ENCODE peak calls at places on chromosomes 7 and 10, in five cellular contexts. K is AG04449, G is AG10803, B is brain microvascular endothelial cell, D is choroid plexus epithelial cell. H is an unnamed sample.

GRCh38 chr10:31554556-31554955 is 235.5 kb downstream of the ZEB1 start:
- DNase-seq in G (peak; percentile 38), D (peak; percentile 94), K (peak; percentile 4), B (peak; percentile 74), H (peak; percentile 65)

GRCh38 chr7:40311307-40311706 is 176.5 kb downstream of the SUGCT start:
- DNase-seq in D (no peak), B (no peak), G (no peak), K (no peak), H (no peak)

GRCh38 chr7:98251251-98251843 is 685 bp downstream of the TECPR1 start:
- DNase-seq in D (peak; percentile 52), B (peak; percentile 31), K (no peak), G (no peak), H (peak; percentile 39)

GRCh38 chr7:117044664-117045063 is 91.4 kb downstream of the ST7 start:
- DNase-seq in K (no peak), G (no peak), D (no peak), B (no peak), H (no peak)

GRCh38 chr7:107994366-107994765 is 8.6 kb downstream of the LAMB1 start:
- DNase-seq in G (peak; percentile 65), K (no peak), B (no peak), D (no peak), H (no peak)

GRCh38 chr7:66306243-66306642 is 101.1 kb downstream of the TPST1 start:
- DNase-seq in D (no peak), B (no peak), G (no peak), K (no peak), H (no peak)

GRCh38 chr7:17456541-17456940 is 158.1 kb downstream of the AHR start:
- DNase-seq in B (no peak), D (peak; percentile 6), K (no peak), G (no peak), H (peak; percentile 26)

GRCh38 chr10:114312585-114312984 is 73.5 kb downstream of the VWA2 start:
- DNase-seq in D (peak; percentile 50), K (no peak), B (no peak), G (no peak), H (no peak)

GRCh38 chr10:34666008-34666700 is 148.9 kb downstream of the PARD3 start:
- DNase-seq in K (peak; percentile 70), B (peak; percentile 82), G (peak; percentile 94), D (peak; percentile 97), H (peak; percentile 97)

GRCh38 chr10:97648557-97649404 is 8.3 kb downstream of the PI4K2A start:
- DNase-seq in G (peak; percentile 93), B (peak; percentile 94), K (peak; percentile 88), D (peak; percentile 92), H (peak; percentile 84)

GRCh38 chr10:84539244-84539643 is 210.9 kb downstream of the CCSER2 start:
- DNase-seq in D (peak; percentile 37), G (peak; percentile 67), K (peak; percentile 52), B (peak; percentile 16), H (peak; percentile 48)

GRCh38 chr10:34962866-34963265 is 127.3 kb downstream of the CUL2 start:
- DNase-seq in B (no peak), D (peak; percentile 30), K (no peak), G (peak; percentile 15), H (peak; percentile 28)

GRCh38 chr7:77651544-77652162 is 44.6 kb upstream of the RSBN1L start:
- DNase-seq in D (peak; percentile 66), B (peak; percentile 29), K (no peak), G (peak; percentile 34), H (peak; percentile 62)

GRCh38 chr7:133481676-133482075 is 228.8 kb downstream of the EXOC4 start:
- DNase-seq in B (peak; percentile 82), K (peak; percentile 29), D (peak; percentile 81), G (peak; percentile 55), H (peak; percentile 72)

GRCh38 chr10:35821339-35821911 is 179.3 kb upstream of the FZD8 start:
- DNase-seq in D (peak; percentile 65), K (no peak), B (peak; percentile 7), G (no peak), H (no peak)

GRCh38 chr10:6525599-6526160 is 54.4 kb downstream of the PRKCQ start:
- DNase-seq in G (no peak), D (no peak), K (no peak), B (no peak), H (no peak)

GRCh38 chr7:106369816-106370215 is 85.0 kb upstream of the NAMPT start:
- DNase-seq in G (no peak), K (no peak), D (no peak), B (no peak), H (peak; percentile 24)

GRCh38 chr10:46254467-46254866 is 32.3 kb upstream of the ANTXRL start:
- DNase-seq in D (no peak), K (no peak), G (no peak), B (no peak), H (no peak)

GRCh38 chr10:57015187-57015586 is 654.1 kb upstream of the ZWINT start:
- DNase-seq in B (no peak), D (no peak), G (no peak), K (no peak), H (no peak)

GRCh38 chr10:22825841-22826240 is 102.0 kb upstream of the ARMC3 start:
- DNase-seq in G (no peak), K (no peak), D (no peak), B (no peak), H (no peak)

GRCh38 chr10:62250594-62251198 is 17.9 kb downstream of the RTKN2 start:
- DNase-seq in B (peak; percentile 79), K (no peak), G (peak; percentile 33), D (peak; percentile 66), H (no peak)

GRCh38 chr10:55400075-55400474 is 599.0 kb upstream of the PCDH15 start:
- DNase-seq in K (no peak), G (peak; percentile 14), B (peak; percentile 33), D (no peak), H (no peak)

GRCh38 chr7:69062020-69062760 is 536.1 kb upstream of the AUTS2 start:
- DNase-seq in D (peak; percentile 12), K (peak; percentile 19), B (no peak), G (peak; percentile 74), H (no peak)

GRCh38 chr10:33483124-33483794 is 148.8 kb upstream of the NRP1 start:
- DNase-seq in K (no peak), G (no peak), D (no peak), B (no peak), H (no peak)

GRCh38 chr7:151852486-151853396 is 24.2 kb downstream of the PRKAG2 start:
- DNase-seq in D (no peak), K (no peak), B (no peak), G (no peak), H (no peak)

GRCh38 chr7:36871863-36872262 is 147.6 kb upstream of the AOAH start:
- DNase-seq in D (no peak), K (no peak), B (no peak), G (no peak), H (no peak)

GRCh38 chr7:92632791-92633190 is 42.6 kb upstream of the FAM133B start:
- DNase-seq in K (no peak), B (no peak), G (no peak), D (no peak), H (no peak)

GRCh38 chr7:67518580-67518979 is 521.9 kb downstream of the TYW1 start:
- DNase-seq in K (no peak), G (no peak), D (no peak), B (no peak), H (no peak)

GRCh38 chr10:6195891-6196290 is 6.8 kb upstream of the PFKFB3 start:
- DNase-seq in G (no peak), D (peak; percentile 68), B (no peak), K (no peak), H (peak; percentile 72)

GRCh38 chr10:43395571-43396060 is 13.4 kb downstream of the HNRNPF start:
- DNase-seq in G (no peak), B (peak; percentile 27), K (no peak), D (peak; percentile 29), H (peak; percentile 39)

GRCh38 chr7:50068850-50069551 is 24.0 kb downstream of the ZPBP start:
- DNase-seq in B (peak; percentile 42), G (peak; percentile 51), D (peak; percentile 6), K (no peak), H (peak; percentile 61)

GRCh38 chr7:115005942-115006341 is 84.0 kb downstream of the MDFIC start:
- DNase-seq in B (no peak), D (peak; percentile 47), G (no peak), K (no peak), H (no peak)

GRCh38 chr10:48695636-48696534 is 11.2 kb downstream of the WDFY4 start:
- DNase-seq in D (no peak), B (no peak), G (no peak), K (no peak), H (no peak)

DNA sequence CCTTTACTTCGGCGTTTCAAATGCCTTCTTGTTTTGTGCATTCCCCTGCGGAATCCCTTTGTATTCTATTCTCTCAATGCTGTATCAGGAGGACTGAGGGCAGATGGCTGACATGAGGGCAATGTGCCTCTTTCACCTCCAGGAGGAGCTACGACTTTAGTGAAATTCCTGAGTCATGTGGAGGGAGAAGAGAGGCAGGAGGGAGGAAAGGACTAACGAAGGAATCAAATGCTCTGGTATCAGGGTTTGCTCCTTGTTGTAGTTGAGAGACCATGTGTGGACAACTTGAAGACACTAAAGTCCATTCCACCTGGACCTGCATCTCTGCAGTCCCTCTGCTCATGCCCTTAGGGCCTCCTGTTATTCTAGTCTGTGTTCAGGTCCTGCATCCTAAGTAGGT is 40.2 kb upstream of the PRSS58 start:
- DNase-seq in D (peak; percentile 23), B (no peak), G (no peak), K (no peak), H (no peak)
- TF ChIP-seq CTCF in D (peak; percentile 41), B (peak; percentile 60), G (no peak), K (peak; percentile 16), H (peak; percentile 43)

GRCh38 chr7:13986208-13986607 is 3.3 kb downstream of the ETV1 start:
- DNase-seq in G (no peak), B (no peak), K (no peak), D (no peak), H (no peak)

GRCh38 chr7:13987395-13987794 is 2.1 kb downstream of the ETV1 start:
- DNase-seq in B (no peak), G (no peak), K (no peak), D (no peak), H (peak; percentile 36)

GRCh38 chr7:13982940-13983677 is 6.4 kb downstream of the ETV1 start:
- DNase-seq in G (no peak), B (no peak), K (no peak), D (peak; percentile 65), H (peak; percentile 40)

GRCh38 chr7:13988011-13988410 is 1.5 kb downstream of the ETV1 start:
- DNase-seq in D (peak; percentile 82), G (peak; percentile 64), K (no peak), B (peak; percentile 57), H (peak; percentile 72)

GRCh38 chr7:13984831-13985685 is 4.4 kb downstream of the ETV1 start:
- DNase-seq in B (no peak), G (no peak), D (no peak), K (no peak), H (no peak)
- H3K4me3 ChIP-seq in B (no peak overlapping the region), G (no peak overlapping the region), D (peak overlapping the region; percentile 20), K (no peak overlapping the region), H (no peak overlapping the region)

GRCh38 chr7:27929127-27929526 is 189.2 kb downstream of the TAX1BP1 start:
- DNase-seq in D (no peak), K (no peak), B (no peak), G (no peak), H (no peak)
- TF ChIP-seq CTCF in D (no peak), K (no peak), B (peak; percentile 23), G (no peak), H (no peak)

DNA sequence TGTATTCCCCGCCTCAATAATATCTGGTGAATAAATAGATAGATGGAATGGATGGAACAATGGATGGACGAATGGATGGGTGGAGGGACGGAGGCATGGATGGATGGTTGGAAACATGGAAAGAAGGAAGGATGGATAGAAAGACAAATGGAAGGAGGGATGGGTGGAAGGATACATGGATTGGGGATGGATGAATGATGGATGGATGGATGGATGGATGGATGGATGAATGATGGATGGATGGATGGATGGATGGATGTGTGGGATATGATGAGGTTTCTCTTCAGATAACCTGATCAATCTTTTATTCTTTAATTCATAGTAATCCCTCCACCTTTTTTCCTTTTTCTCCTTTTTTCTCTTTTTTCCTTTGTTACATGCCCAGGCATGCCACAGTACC is 3.0 kb upstream of the AKR1B15 start:
- DNase-seq in D (no peak), K (no peak), G (no peak), B (no peak), H (no peak)
- H3K4me3 ChIP-seq in D (no peak overlapping the region), K (no peak overlapping the region), G (no peak overlapping the region), B (no peak overlapping the region), H (no peak overlapping the region)

H was measured in cardiac fibroblast.